ENCODE peak calls at places on chromosomes 4 and X, in four cellular contexts. W is MG63, H is sigmoid colon, A is fibroblast of pulmonary artery. B is an unnamed sample.

GRCh38 chr4:101599620-101600019 is 190.9 kb upstream of the BANK1 start:
- DNase-seq in W (no peak), H (no peak), A (peak), B (no peak)

GRCh38 chrX:72297953-72298730 is 7.6 kb downstream of the CITED1 start:
- DNase-seq in W (no peak), H (no peak), A (peak), B (no peak)

GRCh38 chr4:98630804-98631454 is 27.5 kb downstream of the TSPAN5 start:
- DNase-seq in W (no peak), H (no peak), A (no peak), B (no peak)

GRCh38 chrX:41116948-41117347 is 31.7 kb downstream of the USP9X start:
- DNase-seq in W (no peak), H (no peak), A (no peak), B (no peak)

GRCh38 chr4:156931267-156931666 is 40.3 kb downstream of the PDGFC start:
- DNase-seq in W (peak), H (no peak), A (peak), B (no peak)

GRCh38 chr4:52052475-52052780 is 1.3 kb downstream of the SPATA18 start:
- DNase-seq in W (no peak), H (no peak), A (peak), B (no peak)

GRCh38 chr4:162499478-162499877 is 335.7 kb upstream of the FSTL5 start:
- DNase-seq in W (no peak), H (no peak), A (no peak), B (no peak)

GRCh38 chr4:83234902-83235644 is 49.5 kb downstream of the COQ2 start:
- DNase-seq in W (no peak), H (no peak), A (no peak), B (no peak)

GRCh38 chr4:40458683-40459082 is 123.5 kb downstream of the CHRNA9 start:
- DNase-seq in W (no peak), H (no peak), A (no peak), B (no peak)

GRCh38 chr4:124105212-124105611 is 607.3 kb downstream of the ANKRD50 start:
- DNase-seq in W (no peak), H (no peak), A (peak), B (no peak)

GRCh38 chr4:169640261-169640880 is 20.0 kb downstream of the CLCN3 start:
- DNase-seq in W (no peak), H (no peak), A (peak), B (no peak)

GRCh38 chr4:112284662-112285411 is 867 bp downstream of the TIFA start:
- DNase-seq in W (peak), H (no peak), A (peak), B (no peak)

GRCh38 chr4:1610791-1611500 is 73.2 kb downstream of the FAM53A start:
- DNase-seq in W (no peak), H (peak), A (no peak), B (no peak)

GRCh38 chr4:2363951-2364653 is 54.3 kb downstream of the ZFYVE28 start:
- DNase-seq in W (no peak), H (peak), A (no peak), B (no peak)

GRCh38 chr4:3878678-3879077 is 112.5 kb downstream of the ADRA2C start:
- DNase-seq in W (no peak), H (no peak), A (no peak), B (no peak)

GRCh38 chrX:33211356-33212254 is at the start of gene DMD:
- DNase-seq in W (peak), H (peak), A (peak), B (no peak)

GRCh38 chr4:17336986-17337385 is 174.9 kb downstream of the QDPR start:
- DNase-seq in W (no peak), H (no peak), A (no peak), B (no peak)

GRCh38 chr4:118367872-118368271 is 15.1 kb upstream of the PRSS12 start:
- DNase-seq in W (no peak), H (no peak), A (no peak), B (no peak)

GRCh38 chrX:84168095-84168494 is 19.9 kb downstream of the RPS6KA6 start:
- DNase-seq in W (no peak), H (no peak), A (no peak), B (no peak)

GRCh38 chrX:84165716-84166115 is 22.3 kb downstream of the RPS6KA6 start:
- DNase-seq in W (no peak), H (no peak), A (no peak), B (no peak)

GRCh38 chrX:84170931-84171330 is 17.1 kb downstream of the RPS6KA6 start:
- DNase-seq in W (no peak), H (no peak), A (no peak), B (no peak)

GRCh38 chrX:84174348-84174747 is 13.7 kb downstream of the RPS6KA6 start:
- DNase-seq in W (no peak), H (no peak), A (no peak), B (no peak)

GRCh38 chrX:84168574-84168973 is 19.4 kb downstream of the RPS6KA6 start:
- DNase-seq in W (no peak), H (no peak), A (no peak), B (no peak)
- H3K4me3 ChIP-seq in W (no peak), H (no peak), A (no peak), B (no peak)

GRCh38 chr4:122679946-122680345 is 52.6 kb upstream of the BBS12 start:
- DNase-seq in W (no peak), H (no peak), A (no peak), B (no peak)
- H3K4me3 ChIP-seq in W (no peak), H (no peak), A (no peak), B (no peak)

DNA sequence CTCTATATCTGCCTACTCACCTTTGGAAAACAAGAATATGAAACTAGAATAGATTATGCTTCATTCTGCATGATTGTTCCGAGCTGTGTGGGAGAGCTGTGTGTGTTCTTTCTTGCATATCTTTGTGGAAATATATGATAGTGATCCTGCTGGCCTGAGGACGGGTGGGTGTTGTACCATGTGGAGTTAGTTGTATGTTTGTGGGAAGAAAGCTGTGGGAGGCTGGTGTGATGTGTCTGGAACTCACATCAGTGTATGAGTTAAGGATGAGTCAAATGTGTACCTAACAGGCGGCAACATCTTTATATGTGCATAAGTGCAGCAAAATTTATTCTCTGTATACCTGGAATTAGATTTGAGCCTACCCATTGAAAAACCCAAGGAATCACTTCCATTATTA is 208.1 kb upstream of the ADGRL3 start:
- DNase-seq in W (no peak), H (no peak), A (peak), B (no peak)
- H3K4me3 ChIP-seq in W (no peak), H (no peak), A (no peak), B (no peak)

GRCh38 chr4:105624530-105624929 is 72.1 kb downstream of the ARHGEF38 start:
- DNase-seq in W (peak), H (no peak), A (peak), B (no peak)
- H3K4me3 ChIP-seq in W (no peak), H (no peak), A (no peak), B (no peak)

B was measured in lower leg skin.